ENCODE peak calls at places on chromosomes 13 and 19, in nine cellular contexts. M is AG10803, I is glutamatergic neuron, F is GM23338, Q is NB4, Y is fibroblast of mammary gland, H is endothelial cell, N is fibroblast of lung, V is coronary artery. R is an unnamed sample.
A peak's percentile ranks its signal among the peaks of the same experiment; 100 is the strongest.

GRCh38 chr19:14772995-14773394 is 5.4 kb downstream of the ADGRE2 start:
- DNase-seq in M (no peak), I (no peak), F (no peak), Q (no peak), Y (no peak), H (no peak), N (no peak), V (no peak), R (no peak)

GRCh38 chr19:29003641-29004409 is 209.1 kb downstream of the UQCRFS1 start:
- DNase-seq in M (peak; percentile 5), I (no peak), F (no peak), Q (no peak), Y (no peak), H (no peak), N (no peak), V (no peak), R (no peak)

GRCh38 chr13:70523622-70524021 is 415.4 kb upstream of the KLHL1 start:
- DNase-seq in M (no peak), I (no peak), F (no peak), Q (no peak), Y (peak; percentile 13), H (no peak), N (peak; percentile 9), V (no peak), R (no peak)

GRCh38 chr19:27822336-27822735 is 1390.6 kb downstream of the UQCRFS1 start:
- DNase-seq in M (peak; percentile 18), I (no peak), F (no peak), Q (no peak), Y (peak; percentile 11), H (no peak), N (peak; percentile 70), V (no peak), R (no peak)

GRCh38 chr19:54002495-54003315 is 11.3 kb downstream of the CACNG6 start:
- DNase-seq in M (no peak), I (no peak), F (no peak), Q (no peak), Y (no peak), H (no peak), N (peak; percentile 67), V (no peak), R (no peak)

GRCh38 chr19:49597703-49597974 is 6.7 kb downstream of the PRR12 start:
- DNase-seq in M (no peak), I (no peak), F (no peak), Q (no peak), Y (no peak), H (no peak), N (no peak), V (no peak), R (no peak)

GRCh38 chr13:34899888-34900287 is 42.2 kb upstream of the NBEA start:
- DNase-seq in M (no peak), I (no peak), F (peak; percentile 36), Q (no peak), Y (no peak), H (no peak), N (no peak), V (no peak), R (no peak)

GRCh38 chr19:34962281-34962944 is 1.6 kb downstream of the ZNF792 start:
- DNase-seq in M (no peak), I (no peak), F (no peak), Q (peak; percentile 72), Y (no peak), H (peak; percentile 57), N (no peak), V (no peak), R (no peak)

GRCh38 chr13:31978021-31978420 is 53.6 kb upstream of the FRY start:
- DNase-seq in M (peak; percentile 27), I (no peak), F (no peak), Q (no peak), Y (no peak), H (no peak), N (peak; percentile 31), V (no peak), R (no peak)

GRCh38 chr19:40588110-40588854 is 11.6 kb downstream of the SHKBP1 start:
- DNase-seq in M (no peak), I (no peak), F (no peak), Q (no peak), Y (peak; percentile 50), H (no peak), N (peak; percentile 71), V (no peak), R (no peak)

GRCh38 chr13:50127726-50128291 is 112.6 kb downstream of the KCNRG start:
- DNase-seq in M (no peak), I (no peak), F (peak; percentile 77), Q (no peak), Y (no peak), H (peak; percentile 35), N (no peak), V (no peak), R (peak; percentile 46)

GRCh38 chr19:1107655-1108261 is 4.0 kb downstream of the GPX4 start:
- DNase-seq in M (no peak), I (no peak), F (no peak), Q (no peak), Y (no peak), H (no peak), N (no peak), V (no peak), R (no peak)

GRCh38 chr19:46393456-46394397 is 19.6 kb downstream of the CCDC8 start:
- DNase-seq in M (no peak), I (peak; percentile 45), F (no peak), Q (no peak), Y (no peak), H (no peak), N (no peak), V (no peak), R (no peak)

GRCh38 chr19:12098040-12098439 is 33.5 kb downstream of the ZNF844 start:
- DNase-seq in M (no peak), I (no peak), F (no peak), Q (no peak), Y (no peak), H (no peak), N (no peak), V (no peak), R (no peak)

DNA sequence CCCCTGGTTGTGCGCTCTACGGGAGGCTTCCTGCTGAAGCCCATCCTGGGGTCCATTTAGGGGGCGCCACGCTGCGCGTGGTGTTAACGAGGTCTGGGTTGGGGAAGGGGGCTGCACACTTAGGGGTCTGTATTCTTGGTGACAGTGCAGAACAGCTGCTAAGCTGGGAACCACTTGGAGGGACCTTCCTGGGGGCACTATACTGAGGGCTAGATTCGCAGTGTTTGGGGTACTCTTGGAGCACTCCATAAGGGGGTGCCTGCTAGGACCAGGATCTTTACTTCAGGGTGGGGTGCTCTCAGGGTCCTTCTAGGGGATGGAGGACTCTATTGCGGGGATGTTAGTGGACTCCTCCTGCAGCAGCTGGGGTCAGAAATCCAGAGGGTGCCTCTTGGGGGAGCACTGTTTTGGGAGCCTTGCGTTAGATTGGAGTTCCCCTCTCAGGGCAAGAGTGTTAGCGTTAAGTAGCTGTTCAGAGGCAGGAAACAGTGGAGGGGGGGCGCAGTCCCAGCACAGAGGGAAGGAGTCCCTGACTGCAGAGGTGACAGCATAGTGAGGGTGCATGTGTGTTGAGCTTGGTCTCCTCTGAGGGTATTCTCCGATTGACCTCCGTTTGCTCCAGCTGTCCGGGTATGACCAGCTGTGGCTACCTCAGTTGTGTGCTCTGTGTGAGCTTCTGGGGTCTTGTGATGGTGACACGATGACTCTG is 1.1 kb downstream of the PDE4A start:
- DNase-seq in M (no peak), I (no peak), F (no peak), Q (peak; percentile 73), Y (no peak), H (no peak), N (no peak), V (no peak), R (no peak)
- TF ChIP-seq CTCF in M (no peak), I (peak; percentile 40), F (peak; percentile 4), Q (no peak), Y (no peak), H (no peak), N (peak; percentile 2), V (no peak), R (peak; percentile 14)

DNA sequence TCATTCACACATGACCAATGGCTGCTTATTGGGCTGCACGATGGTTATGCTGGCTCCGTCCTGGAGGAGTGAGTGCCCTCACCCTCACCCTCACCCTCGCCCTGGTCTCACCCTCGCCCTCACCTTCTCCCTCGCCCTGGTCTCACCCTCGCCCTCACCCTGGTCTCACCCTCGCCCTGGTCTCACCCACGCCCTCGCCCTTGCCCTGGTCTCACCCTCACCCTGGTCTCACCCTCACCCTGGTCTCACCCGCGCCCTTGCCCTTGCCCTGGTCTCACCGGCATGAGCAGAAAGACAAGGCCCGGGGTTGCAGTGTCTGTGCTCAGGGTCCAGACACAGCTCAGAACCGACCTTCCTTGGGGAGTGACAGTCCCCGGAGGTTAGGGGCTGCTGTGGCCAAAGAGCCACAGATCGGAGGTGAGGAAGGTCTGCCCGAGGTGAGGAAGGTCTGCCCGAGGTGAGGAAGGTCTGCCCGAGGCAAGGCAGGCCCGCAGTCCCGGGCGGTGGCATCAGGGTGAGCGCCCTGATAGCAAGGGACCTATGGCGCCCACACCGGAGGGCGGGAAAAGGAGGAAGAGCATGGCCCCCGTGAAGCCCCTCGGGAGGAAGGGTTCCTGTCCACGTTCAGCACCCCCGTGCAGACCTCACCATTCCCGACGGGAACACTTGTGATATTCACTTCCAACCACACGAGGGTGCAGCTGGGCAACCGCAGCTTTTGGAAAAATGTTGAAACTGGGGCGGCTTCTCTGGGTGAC is 65.6 kb downstream of the MCF2L start:
- DNase-seq in M (peak; percentile 65), I (peak; percentile 67), F (peak; percentile 81), Q (peak; percentile 26), Y (peak; percentile 66), H (peak; percentile 62), N (peak; percentile 36), V (no peak), R (peak; percentile 57)
- TF ChIP-seq CTCF in M (peak; percentile 80), I (peak; percentile 66), F (peak; percentile 58), Q (peak; percentile 5), Y (peak; percentile 79), H (peak; percentile 48), N (peak; percentile 76), V (peak; percentile 31), R (peak; percentile 60)

GRCh38 chr13:57552441-57552840 is 79.1 kb upstream of the PCDH17 start:
- DNase-seq in M (no peak), I (no peak), F (no peak), Q (no peak), Y (no peak), H (no peak), N (no peak), V (no peak), R (no peak)

GRCh38 chr13:57553932-57554331 is 77.6 kb upstream of the PCDH17 start:
- DNase-seq in M (no peak), I (no peak), F (no peak), Q (no peak), Y (no peak), H (no peak), N (no peak), V (no peak), R (no peak)

GRCh38 chr13:57557979-57558529 is 73.5 kb upstream of the PCDH17 start:
- DNase-seq in M (no peak), I (no peak), F (peak; percentile 80), Q (peak; percentile 35), Y (no peak), H (no peak), N (peak; percentile 1), V (no peak), R (no peak)
- TF ChIP-seq CTCF in M (no peak), I (peak; percentile 80), F (peak; percentile 62), Q (no peak), Y (no peak), H (peak; percentile 81), N (no peak), V (no peak), R (peak; percentile 41)

DNA sequence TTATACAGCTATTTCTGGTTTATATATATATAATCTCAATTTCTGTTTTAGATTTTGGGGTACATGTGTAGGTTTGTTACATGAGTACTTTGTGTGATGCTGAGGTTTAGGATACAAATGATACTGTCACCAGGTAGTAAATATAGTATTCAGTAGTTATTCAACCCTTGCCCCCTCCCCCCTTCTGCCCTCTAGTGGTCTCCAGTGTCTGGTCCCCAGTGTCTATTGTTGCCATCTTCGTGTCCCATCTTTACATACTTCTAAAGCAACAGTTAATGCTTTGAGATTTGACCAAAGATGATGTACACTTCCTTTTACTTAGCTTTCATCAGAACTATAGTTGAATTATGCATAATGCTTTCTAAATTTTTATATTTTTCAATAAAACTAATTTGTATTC is 1623.4 kb upstream of the PRR20A start:
- DNase-seq in M (no peak), I (no peak), F (peak; percentile 54), Q (peak; percentile 18), Y (no peak), H (peak; percentile 6), N (no peak), V (no peak), R (no peak)
- TF ChIP-seq CTCF in M (no peak), I (peak; percentile 29), F (peak; percentile 90), Q (peak; percentile 26), Y (peak; percentile 1), H (peak; percentile 31), N (no peak), V (no peak), R (no peak)

R was measured in nephron progenitor cell.